ENCODE peak calls at places on chromosomes 3 and 15, in nine cellular contexts. O is epithelial cell of esophagus, A is NCI-H82, R is cardiac fibroblast, H is GM20000, W is A549, C is RPMI7951, D is fibroblast of the aortic adventitia, Z is heart right ventricle. K is an unnamed sample.

GRCh38 chr15:68411276-68411675 is 20.7 kb downstream of the ITGA11 start:
- DNase-seq in C (no peak), H (no peak), O (no peak), Z (no peak), W (no peak), A (peak; percentile 54), D (no peak), R (no peak), K (no peak)

GRCh38 chr3:70531063-70531657 is 218.7 kb upstream of the MDFIC2 start:
- DNase-seq in O (peak; percentile 51), W (peak; percentile 42), R (peak; percentile 55), A (peak; percentile 23), Z (no peak), H (peak; percentile 13), D (peak; percentile 63), C (peak; percentile 25), K (no peak)

GRCh38 chr15:89820651-89821611 is 6.3 kb upstream of the ANPEP start:
- DNase-seq in C (peak; percentile 96), H (no peak), D (peak; percentile 82), A (no peak), R (peak; percentile 65), W (peak; percentile 73), O (peak; percentile 62), Z (no peak), K (no peak)

GRCh38 chr3:107975529-107976203 is 115.2 kb downstream of the CD47 start:
- DNase-seq in R (no peak), O (no peak), A (no peak), H (no peak), Z (no peak), C (no peak), W (no peak), D (no peak), K (no peak)

GRCh38 chr15:90913398-90913944 is 10.4 kb downstream of the MAN2A2 start:
- DNase-seq in A (no peak), H (no peak), C (no peak), Z (no peak), D (no peak), W (no peak), R (no peak), O (no peak), K (no peak)

GRCh38 chr15:52392008-52392687 is 96.5 kb upstream of the MYO5C start:
- DNase-seq in R (peak; percentile 29), A (no peak), H (no peak), D (peak; percentile 22), Z (no peak), W (peak; percentile 14), O (peak; percentile 87), C (peak; percentile 87), K (no peak)

GRCh38 chr3:129608087-129608935 is 1.8 kb upstream of the PLXND1 start:
- DNase-seq in Z (no peak), C (peak; percentile 54), O (peak; percentile 34), R (peak; percentile 75), A (peak; percentile 88), W (peak; percentile 70), H (no peak), D (peak; percentile 46), K (no peak)

GRCh38 chr3:53850895-53851294 is 4.5 kb downstream of the IL17RB start:
- DNase-seq in R (peak; percentile 66), A (no peak), C (peak; percentile 35), W (no peak), H (no peak), O (peak; percentile 31), D (peak; percentile 61), Z (peak; percentile 42), K (no peak)

GRCh38 chr3:190562866-190563525 is 49.1 kb downstream of the IL1RAP start:
- DNase-seq in W (no peak), Z (no peak), D (peak; percentile 58), O (no peak), A (no peak), H (no peak), R (peak; percentile 34), C (peak; percentile 53), K (no peak)

GRCh38 chr3:10483364-10483675 is 22.1 kb downstream of the ATP2B2 start:
- DNase-seq in O (no peak), R (no peak), Z (no peak), H (no peak), W (no peak), D (no peak), A (no peak), C (no peak), K (no peak)

GRCh38 chr15:75061272-75061671 is 37.9 kb downstream of the PPCDC start:
- DNase-seq in A (no peak), H (peak; percentile 49), W (no peak), C (peak; percentile 88), Z (peak; percentile 1), D (no peak), R (no peak), O (no peak), K (no peak)

GRCh38 chr15:74039656-74040010 is 42.7 kb downstream of the GOLGA6A start:
- DNase-seq in W (no peak), H (no peak), Z (no peak), C (no peak), D (no peak), R (no peak), A (no peak), O (no peak), K (no peak)

GRCh38 chr3:71520186-71521020 is 63.1 kb downstream of the FOXP1 start:
- DNase-seq in W (no peak), R (no peak), Z (no peak), H (peak; percentile 6), A (no peak), D (no peak), C (no peak), O (peak; percentile 60), K (no peak)

GRCh38 chr3:33911525-33912322 is 113.3 kb downstream of the PDCD6IP start:
- DNase-seq in W (peak; percentile 41), C (peak; percentile 50), D (peak; percentile 49), O (peak; percentile 74), H (no peak), Z (no peak), A (no peak), R (peak; percentile 16), K (no peak)

GRCh38 chr3:183485585-183485984 is 57.2 kb upstream of the MCF2L2 start:
- DNase-seq in Z (no peak), W (no peak), O (no peak), D (no peak), H (no peak), A (no peak), R (no peak), C (no peak), K (no peak)

GRCh38 chr3:157444789-157445188 is 8.1 kb downstream of the PTX3 start:
- DNase-seq in O (no peak), R (peak; percentile 59), A (no peak), Z (no peak), W (no peak), H (no peak), D (peak; percentile 67), C (no peak), K (no peak)

GRCh38 chr3:106688463-106688862 is 688.8 kb upstream of the CCDC54 start:
- DNase-seq in D (peak; percentile 96), O (peak; percentile 96), W (peak; percentile 41), A (no peak), H (no peak), C (peak; percentile 89), R (peak; percentile 90), Z (no peak), K (no peak)

GRCh38 chr3:149655826-149656599 is 1.8 kb downstream of the WWTR1 start:
- DNase-seq in O (no peak), C (peak; percentile 43), D (no peak), W (no peak), Z (no peak), H (no peak), R (no peak), A (no peak), K (no peak)

GRCh38 chr3:58630710-58631092 is 35.9 kb downstream of the FAM3D start:
- DNase-seq in O (no peak), Z (no peak), C (no peak), R (no peak), W (no peak), D (no peak), A (no peak), H (no peak), K (no peak)

GRCh38 chr3:176740891-176741290 is 456.4 kb downstream of the TBL1XR1 start:
- DNase-seq in C (no peak), H (no peak), W (no peak), D (no peak), O (no peak), R (no peak), A (no peak), Z (no peak), K (no peak)

GRCh38 chr3:32423956-32424558 is 32.4 kb downstream of the CMTM7 start:
- DNase-seq in C (no peak), O (no peak), H (no peak), A (peak; percentile 19), R (no peak), Z (no peak), D (no peak), W (no peak), K (no peak)

GRCh38 chr3:57161915-57162314 is 3.2 kb downstream of the IL17RD start:
- DNase-seq in C (no peak), O (no peak), A (no peak), D (no peak), Z (no peak), R (no peak), W (no peak), H (no peak), K (no peak)

GRCh38 chr15:48354694-48355303 is 23.6 kb downstream of the DUT start:
- DNase-seq in D (no peak), W (no peak), A (no peak), R (no peak), H (no peak), O (no peak), Z (no peak), C (no peak), K (no peak)

GRCh38 chr3:65597225-65597951 is 441.3 kb downstream of the MAGI1 start:
- DNase-seq in H (no peak), O (no peak), W (no peak), C (peak; percentile 36), D (peak; percentile 27), R (peak; percentile 33), Z (peak; percentile 46), A (peak; percentile 92), K (no peak)

GRCh38 chr3:185164428-185165217 is 11.8 kb upstream of the C3orf70 start:
- DNase-seq in A (peak; percentile 76), R (no peak), D (no peak), Z (no peak), W (no peak), C (no peak), H (no peak), O (no peak), K (no peak)

GRCh38 chr3:32313723-32314473 is 75.4 kb downstream of the CMTM8 start:
- DNase-seq in R (peak; percentile 33), Z (no peak), A (no peak), H (no peak), W (no peak), D (peak; percentile 10), O (peak; percentile 68), C (no peak), K (no peak)

GRCh38 chr3:147680820-147681488 is 271.8 kb downstream of the ZIC1 start:
- DNase-seq in Z (peak; percentile 67), C (no peak), D (no peak), W (no peak), O (no peak), R (peak; percentile 21), H (no peak), A (no peak), K (no peak)

GRCh38 chr15:39255760-39256159 is 325.1 kb upstream of the THBS1 start:
- DNase-seq in Z (no peak), O (no peak), W (no peak), A (peak; percentile 96), R (no peak), H (no peak), C (no peak), D (no peak), K (no peak)

GRCh38 chr3:14352002-14352627 is 50.3 kb upstream of the SLC6A6 start:
- DNase-seq in R (peak; percentile 20), W (peak; percentile 80), D (no peak), A (peak; percentile 67), H (no peak), Z (no peak), O (no peak), C (peak; percentile 42), K (peak; percentile 48)

GRCh38 chr3:55453871-55454496 is 33.1 kb downstream of the WNT5A start:
- DNase-seq in W (no peak), A (no peak), D (peak; percentile 20), H (no peak), R (no peak), C (no peak), Z (no peak), O (no peak), K (no peak)

GRCh38 chr3:138210528-138210927 is 23.4 kb downstream of the ARMC8 start:
- DNase-seq in H (no peak), A (peak; percentile 15), W (no peak), C (no peak), R (no peak), Z (no peak), O (no peak), D (no peak), K (no peak)

K was measured in GM12892.